ENCODE peak calls at places on chromosome 14, in six cellular contexts. Z is K562, B is HCT116, E is GM12878, U is HepG2, O is H1. R is an unnamed sample. For H3K9me3, the result is how much of the 10 kb centered on the place peaks cover.

GRCh38 chr14:75333523-75334190 is 55.0 kb downstream of the FOS start:
- DNase-seq in O (no peak), Z (no peak), B (no peak), U (no peak), E (no peak), R (no peak)

GRCh38 chr14:76591270-76591669 is 170.0 kb upstream of the VASH1 start:
- DNase-seq in U (no peak), Z (no peak), E (no peak), O (no peak), B (no peak), R (no peak)

GRCh38 chr14:51139221-51139681 is 44.3 kb upstream of the TRIM9 start:
- DNase-seq in U (no peak), Z (no peak), B (no peak), E (no peak), O (no peak), R (no peak)

GRCh38 chr14:92692822-92693226 is 55.6 kb downstream of the LGMN start:
- DNase-seq in O (no peak), B (no peak), Z (no peak), U (no peak), E (no peak), R (no peak)

GRCh38 chr14:23494223-23494622 is 24.7 kb downstream of the NGDN start:
- DNase-seq in E (no peak), Z (no peak), O (no peak), B (no peak), U (peak), R (peak)

GRCh38 chr14:59188461-59189280 is at the start of gene DAAM1:
- DNase-seq in Z (peak), U (peak), O (peak), B (peak), E (peak), R (peak)

GRCh38 chr14:65791551-65791981 is 379.0 kb downstream of the FUT8 start:
- DNase-seq in B (no peak), Z (peak), E (peak), O (no peak), U (no peak), R (no peak)

GRCh38 chr14:75373133-75373532 is 54.7 kb upstream of the JDP2 start:
- DNase-seq in O (no peak), Z (no peak), B (no peak), U (no peak), E (no peak), R (no peak)

GRCh38 chr14:75450381-75451276 is 22.8 kb downstream of the JDP2 start:
- DNase-seq in Z (no peak), U (peak), O (no peak), E (no peak), B (no peak), R (no peak)

GRCh38 chr14:103016594-103016993 is 40.8 kb downstream of the CDC42BPB start:
- DNase-seq in B (no peak), Z (no peak), E (no peak), U (no peak), O (no peak), R (no peak)

GRCh38 chr14:95098984-95099599 is 58.2 kb downstream of the DICER1 start:
- DNase-seq in O (peak), U (peak), Z (peak), B (peak), E (no peak), R (peak)

GRCh38 chr14:59869381-59870255 is 958 bp downstream of the RTN1 start:
- DNase-seq in O (no peak), Z (no peak), U (no peak), E (no peak), B (no peak), R (no peak)

GRCh38 chr14:76280221-76280620 is 95.7 kb upstream of the ESRRB start:
- DNase-seq in O (no peak), U (no peak), Z (no peak), E (no peak), B (no peak), R (no peak)

GRCh38 chr14:50726372-50727107 is 58.4 kb upstream of the SAV1 start:
- DNase-seq in E (no peak), U (no peak), O (no peak), B (no peak), Z (no peak), R (no peak)

GRCh38 chr14:91374287-91374880 is 43.2 kb downstream of the CCDC88C start:
- DNase-seq in O (no peak), B (no peak), E (no peak), U (no peak), Z (no peak), R (no peak)

GRCh38 chr14:32710351-32711102 is 228.2 kb upstream of the NPAS3 start:
- DNase-seq in E (no peak), O (no peak), U (no peak), Z (no peak), B (no peak), R (no peak)

GRCh38 chr14:52395728-52396127 is 81.6 kb downstream of the PTGER2 start:
- DNase-seq in U (no peak), Z (no peak), B (no peak), E (no peak), O (no peak), R (no peak)

GRCh38 chr14:89493877-89494634 is 77.0 kb upstream of the FOXN3 start:
- DNase-seq in B (no peak), U (peak), Z (no peak), E (peak), O (no peak), R (no peak)

GRCh38 chr14:34138175-34138574 is 187.3 kb upstream of the EGLN3 start:
- DNase-seq in O (no peak), E (no peak), U (no peak), Z (no peak), B (no peak), R (no peak)

GRCh38 chr14:101187816-101188570 is 284.5 kb upstream of the RTL1 start:
- DNase-seq in O (no peak), E (no peak), U (no peak), Z (no peak), B (no peak), R (no peak)

GRCh38 chr14:65940056-65940735 is 527.7 kb downstream of the FUT8 start:
- DNase-seq in O (no peak), U (peak), Z (peak), E (no peak), B (peak), R (no peak)

GRCh38 chr14:68376067-68376810 is 416.6 kb downstream of the ZFP36L1 start:
- DNase-seq in U (no peak), Z (no peak), B (no peak), E (no peak), O (no peak), R (no peak)

DNA sequence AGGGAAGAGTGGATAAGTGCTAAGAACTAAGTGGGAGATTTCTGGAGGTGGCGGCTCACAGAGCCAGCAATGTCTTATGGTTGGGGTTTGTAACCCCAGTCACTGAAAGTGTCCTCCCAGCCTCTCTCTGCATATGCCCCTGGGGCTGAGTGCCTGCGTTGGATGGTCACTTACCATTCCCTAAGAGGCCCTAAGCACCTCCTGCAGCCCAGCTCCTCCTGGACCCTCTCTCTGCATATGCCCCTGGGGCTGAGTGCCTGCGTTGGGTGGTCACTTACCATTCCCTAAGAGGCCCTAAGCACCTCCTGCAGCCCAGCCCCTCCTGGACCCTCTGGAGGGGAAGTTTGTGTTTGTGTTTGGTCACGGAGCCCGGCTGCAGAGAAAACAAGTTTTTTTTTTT is 425.8 kb downstream of the TMEM121 start:
- DNase-seq in Z (no peak), U (no peak), E (no peak), B (no peak), O (no peak), R (no peak)
- H3K9me3 ChIP-seq in Z (under half), U (under half), E (under half), B (under half), O (under half), R (under half)

GRCh38 chr14:78335531-78335930 is 165.4 kb downstream of the NRXN3 start:
- DNase-seq in B (no peak), O (no peak), Z (no peak), U (no peak), E (no peak), R (no peak)
- TF ChIP-seq ZNF274 in B (no peak), O (no peak), Z (no peak), U (no peak), E (no peak), R (no peak)

DNA sequence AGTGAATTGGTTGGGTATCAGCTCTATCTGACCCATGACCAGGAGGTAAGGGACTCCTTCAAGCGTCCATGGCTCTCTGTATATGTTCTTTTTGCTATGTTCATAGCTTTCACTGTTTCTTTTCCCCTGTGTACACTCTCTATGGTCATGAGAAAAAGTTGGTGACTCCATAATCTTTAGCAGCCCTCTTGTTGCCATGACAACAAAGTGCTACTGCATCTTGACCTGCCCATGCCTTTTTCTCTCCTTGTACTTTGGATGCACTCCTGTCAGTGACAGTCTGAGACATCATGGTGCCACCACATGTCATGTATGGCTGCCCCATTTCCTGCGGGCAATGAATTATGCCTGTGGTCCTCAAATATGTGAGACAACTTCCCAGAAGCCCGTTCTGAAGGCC is 280.2 kb downstream of the TMEM121 start:
- DNase-seq in U (no peak), O (no peak), Z (no peak), E (no peak), B (no peak), R (no peak)
- H3K9me3 ChIP-seq in U (under half), O (half or more), Z (under half), E (under half), B (under half), R (under half)

GRCh38 chr14:60951781-60952435 is 29.0 kb downstream of the TRMT5 start:
- DNase-seq in E (no peak), Z (no peak), O (no peak), U (peak), B (no peak), R (no peak)
- TF ChIP-seq ZNF274 in E (no peak), Z (no peak), O (no peak), U (no peak), B (no peak), R (no peak)

DNA sequence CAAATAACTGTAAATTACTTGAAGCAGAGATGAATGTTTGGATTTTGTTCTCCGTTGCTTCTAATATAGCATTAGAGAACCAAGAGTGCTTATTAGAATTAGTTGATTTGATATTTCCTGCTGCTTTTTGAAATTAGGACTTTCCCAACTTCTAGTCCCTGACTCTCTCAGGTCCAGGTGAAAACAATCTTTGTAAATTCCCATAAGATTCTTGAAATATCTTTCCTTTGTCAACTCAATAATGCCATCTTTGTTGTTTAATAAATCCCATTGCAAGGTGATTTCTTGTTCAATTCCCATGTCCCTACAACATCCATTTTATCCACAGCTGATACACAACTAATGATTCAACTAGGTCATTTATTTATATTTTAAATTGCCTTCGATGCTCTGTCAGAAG is at the start of gene OR4K2:
- DNase-seq in U (no peak), O (no peak), Z (no peak), B (no peak), E (no peak), R (no peak)
- H3K9me3 ChIP-seq in U (under half), O (under half), Z (under half), B (under half), E (under half), R (under half)

GRCh38 chr14:105309371-105309770 is 5.2 kb upstream of the PACS2 start:
- DNase-seq in E (no peak), B (no peak), Z (no peak), O (no peak), U (no peak), R (no peak)

GRCh38 chr14:105314287-105315185 is at the start of gene PACS2:
- DNase-seq in B (peak), U (peak), O (peak), E (no peak), Z (peak), R (peak)

GRCh38 chr14:105312973-105313372 is 1.6 kb upstream of the PACS2 start:
- DNase-seq in B (no peak), Z (no peak), U (no peak), O (no peak), E (no peak), R (no peak)

GRCh38 chr14:105313381-105314286 is 914 bp upstream of the PACS2 start:
- DNase-seq in B (no peak), U (no peak), Z (no peak), E (no peak), O (no peak), R (no peak)

DNA sequence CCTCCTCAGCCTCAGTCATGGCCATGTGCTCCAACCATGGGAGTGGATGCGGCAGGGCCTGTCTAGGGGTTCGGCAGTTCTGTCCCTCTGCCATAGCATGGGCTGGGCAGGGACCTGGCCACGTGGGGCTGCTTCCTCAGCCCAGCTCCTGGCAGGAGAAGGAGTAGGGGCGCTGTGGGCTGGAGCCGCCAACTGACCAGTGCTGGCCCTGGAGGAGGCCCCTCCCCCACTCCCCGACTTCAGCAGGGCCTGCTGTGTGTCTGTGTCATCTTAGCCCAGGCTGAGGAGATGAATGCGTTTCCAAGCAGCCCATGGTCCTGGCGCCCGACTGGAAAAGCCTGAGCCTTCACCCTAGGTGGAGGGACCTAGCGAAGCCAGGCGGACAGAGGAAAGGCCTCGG is 2.7 kb upstream of the PACS2 start:
- DNase-seq in B (no peak), U (no peak), E (no peak), Z (no peak), O (no peak), R (no peak)
- TF ChIP-seq ZNF274 in B (no peak), U (no peak), E (no peak), Z (no peak), O (no peak), R (no peak)

R was measured in NT2/D1.